ENCODE peak calls at places on chromosomes 5 and 9, in seven cellular contexts. H, M, K, C, R, T and S are unnamed samples.

GRCh38 chr5:136674178-136674577 is 308.8 kb upstream of the TRPC7 start:
- DNase-seq in H (no peak), T (no peak), M (peak), R (no peak), C (no peak), K (no peak), S (no peak)

GRCh38 chr5:133336121-133336968 is 276.0 kb downstream of the FSTL4 start:
- DNase-seq in T (no peak), R (peak), M (no peak), C (no peak), K (peak), H (no peak), S (no peak)

GRCh38 chr9:138071731-138072130 is 194.1 kb downstream of the CACNA1B start:
- DNase-seq in C (no peak), M (no peak), H (no peak), K (no peak), R (no peak), T (no peak), S (no peak)

GRCh38 chr9:116816484-116816883 is 129.4 kb downstream of the TRIM32 start:
- DNase-seq in M (no peak), C (no peak), K (no peak), R (no peak), T (no peak), H (no peak), S (no peak)

GRCh38 chr5:154972476-154973080 is 31.7 kb downstream of the MRPL22 start:
- DNase-seq in K (peak), T (peak), H (peak), R (no peak), M (peak), C (peak), S (no peak)

GRCh38 chr9:86275962-86276361 is 6.4 kb downstream of the ISCA1 start:
- DNase-seq in M (no peak), C (peak), H (no peak), T (no peak), R (no peak), K (no peak), S (no peak)

GRCh38 chr9:121837113-121838010 is 185.9 kb downstream of the DAB2IP start:
- DNase-seq in C (peak), H (no peak), M (no peak), R (peak), K (no peak), T (no peak), S (no peak)

GRCh38 chr5:11128021-11128420 is 367.0 kb upstream of the DAP start:
- DNase-seq in K (no peak), C (no peak), M (no peak), T (no peak), H (no peak), R (no peak), S (no peak)